ENCODE peak calls at places on chromosomes 4 and X, in six cellular contexts. A is T follicular helper cell; J is psoas muscle; C is T-helper 2 cell treated with Interferon-gamma antibody and Interleukin-4, amounts not matched to agents 5 μg/mL and 100 μg/mL, for 36 hours; I is glutamatergic neuron; H is GM06990. O is an unnamed sample.

GRCh38 chr4:158161561-158162354 is 11.1 kb downstream of the GASK1B start:
- DNase-seq in A (no peak), J (no peak), C (no peak), I (no peak), H (no peak), O (no peak)

GRCh38 chr4:55793479-55793878 is 26.1 kb upstream of the EXOC1L start:
- DNase-seq in A (no peak), J (no peak), C (no peak), I (peak), H (peak), O (no peak)

GRCh38 chr4:69858683-69859082 is 1.3 kb downstream of the SULT1E1 start:
- DNase-seq in A (no peak), J (no peak), C (no peak), I (no peak), H (no peak), O (no peak)

GRCh38 chrX:132433551-132433950 is 55.3 kb downstream of the MBNL3 start:
- DNase-seq in A (no peak), J (no peak), C (no peak), I (no peak), H (no peak), O (no peak)

GRCh38 chrX:19593684-19594083 is 78.4 kb upstream of the MAP3K15 start:
- DNase-seq in A (peak), J (no peak), C (no peak), I (no peak), H (no peak), O (peak)

GRCh38 chrX:69015564-69016218 is 149.6 kb downstream of the PJA1 start:
- DNase-seq in A (no peak), J (no peak), C (no peak), I (no peak), H (no peak), O (no peak)

GRCh38 chrX:115602729-115603389 is 41.9 kb downstream of the PLS3 start:
- DNase-seq in A (no peak), J (no peak), C (no peak), I (no peak), H (no peak), O (no peak)

GRCh38 chr4:70670332-70671014 is 4.2 kb upstream of the JCHAIN start:
- DNase-seq in A (no peak), J (no peak), C (no peak), I (no peak), H (no peak), O (no peak)

GRCh38 chrX:139826065-139827044 is 106.5 kb downstream of the ATP11C start:
- DNase-seq in A (no peak), J (no peak), C (no peak), I (no peak), H (no peak), O (no peak)

GRCh38 chrX:149494844-149495565 is 10.1 kb downstream of the IDS start:
- DNase-seq in A (no peak), J (no peak), C (no peak), I (no peak), H (no peak), O (no peak)

GRCh38 chr4:132003593-132003992 is 1145.5 kb upstream of the PCDH10 start:
- DNase-seq in A (no peak), J (no peak), C (no peak), I (no peak), H (no peak), O (no peak)

GRCh38 chrX:139750390-139750789 is 42.4 kb upstream of the MCF2 start:
- DNase-seq in A (no peak), J (no peak), C (no peak), I (no peak), H (no peak), O (no peak)

GRCh38 chrX:42496239-42496638 is 281.7 kb downstream of the PPP1R2C start:
- DNase-seq in A (no peak), J (no peak), C (no peak), I (no peak), H (no peak), O (no peak)

GRCh38 chr4:62410371-62411003 is 1210.4 kb downstream of the ADGRL3 start:
- DNase-seq in A (no peak), J (no peak), C (no peak), I (no peak), H (no peak), O (no peak)

GRCh38 chr4:76377922-76378321 is 43.0 kb downstream of the CCDC158 start:
- DNase-seq in A (peak), J (no peak), C (peak), I (peak), H (no peak), O (peak)

GRCh38 chr4:75547647-75548387 is 8.0 kb upstream of the ODAPH start:
- DNase-seq in A (no peak), J (peak), C (no peak), I (no peak), H (no peak), O (no peak)

GRCh38 chr4:141346144-141346543 is 125.4 kb downstream of the ZNF330 start:
- DNase-seq in A (no peak), J (no peak), C (no peak), I (no peak), H (no peak), O (no peak)

GRCh38 chr4:89337678-89338077 is 30.1 kb upstream of the GPRIN3 start:
- DNase-seq in A (no peak), J (no peak), C (no peak), I (no peak), H (no peak), O (no peak)

GRCh38 chr4:73844806-73845205 is 8.3 kb upstream of the PF4V1 start:
- DNase-seq in A (no peak), J (no peak), C (no peak), I (no peak), H (no peak), O (no peak)

GRCh38 chrX:22039541-22039940 is 7.4 kb downstream of the PHEX start:
- DNase-seq in A (no peak), J (no peak), C (no peak), I (no peak), H (no peak), O (no peak)

GRCh38 chr4:84389406-84389805 is 109.7 kb downstream of the NKX6-1 start:
- DNase-seq in A (no peak), J (no peak), C (no peak), I (no peak), H (no peak), O (no peak)

GRCh38 chr4:173752610-173753009 is 222.6 kb upstream of the HAND2 start:
- DNase-seq in A (no peak), J (no peak), C (no peak), I (peak), H (peak), O (peak)

GRCh38 chr4:110950721-110951120 is 327.8 kb upstream of the PITX2 start:
- DNase-seq in A (no peak), J (no peak), C (no peak), I (no peak), H (no peak), O (no peak)

GRCh38 chrX:9279271-9279596 is 185.6 kb upstream of the TBL1X start:
- DNase-seq in A (no peak), J (no peak), C (no peak), I (no peak), H (no peak), O (no peak)

GRCh38 chr4:17811078-17811603 is 362 bp downstream of the NCAPG start:
- DNase-seq in A (no peak), J (no peak), C (no peak), I (peak), H (no peak), O (no peak)

GRCh38 chr4:80454040-80454439 is 118.5 kb downstream of the CFAP299 start:
- DNase-seq in A (no peak), J (no peak), C (no peak), I (no peak), H (no peak), O (no peak)

GRCh38 chr4:7780751-7781348 is 158.8 kb downstream of the AFAP1 start:
- DNase-seq in A (no peak), J (no peak), C (no peak), I (no peak), H (no peak), O (no peak)

GRCh38 chrX:38985375-38985774 is 184.1 kb downstream of the MID1IP1 start:
- DNase-seq in A (no peak), J (no peak), C (no peak), I (no peak), H (no peak), O (no peak)

GRCh38 chr4:175330236-175330635 is 412.1 kb downstream of the ADAM29 start:
- DNase-seq in A (no peak), J (no peak), C (no peak), I (no peak), H (no peak), O (no peak)